ENCODE peak calls at places on chromosomes 13 and 19, in four cellular contexts. N is RWPE1, U is astrocyte of the hippocampus, Z is memory B cell. H is an unnamed sample.

GRCh38 chr13:33204130-33204927 is 81.2 kb downstream of the STARD13 start:
- DNase-seq in U (peak), Z (no peak), N (no peak), H (no peak)

GRCh38 chr19:35353635-35354034 is 4.6 kb upstream of the FFAR3 start:
- DNase-seq in N (no peak), U (no peak), Z (no peak), H (no peak)

GRCh38 chr19:41690801-41691065 is 2.7 kb upstream of the CEACAM7 start:
- DNase-seq in U (no peak), N (no peak), Z (no peak), H (no peak)

GRCh38 chr19:32718286-32718685 is 1.3 kb upstream of the TDRD12 start:
- DNase-seq in Z (no peak), N (no peak), U (no peak), H (no peak)

GRCh38 chr13:27006519-27007161 is 165.0 kb downstream of the USP12 start:
- DNase-seq in N (no peak), U (peak), Z (no peak), H (no peak)

GRCh38 chr13:49351871-49352270 is 92.0 kb downstream of the CAB39L start:
- DNase-seq in Z (no peak), U (no peak), N (no peak), H (no peak)

GRCh38 chr13:111387026-111387871 is 66.8 kb downstream of the TEX29 start:
- DNase-seq in U (no peak), Z (no peak), N (no peak), H (no peak)

GRCh38 chr13:44767257-44767656 is 191.1 kb upstream of the TSC22D1 start:
- DNase-seq in Z (no peak), N (no peak), U (no peak), H (no peak)

GRCh38 chr13:39107484-39108040 is 69.3 kb downstream of the NHLRC3 start:
- DNase-seq in U (no peak), Z (no peak), N (no peak), H (no peak)

GRCh38 chr13:99686157-99686572 is 184.9 kb downstream of the TM9SF2 start:
- DNase-seq in N (no peak), U (peak), Z (no peak), H (no peak)

GRCh38 chr19:5451494-5451893 is 3.7 kb upstream of the ZNRF4 start:
- DNase-seq in Z (no peak), U (no peak), N (no peak), H (no peak)

GRCh38 chr19:1577929-1578618 is 9.9 kb upstream of the MEX3D start:
- DNase-seq in U (no peak), N (no peak), Z (no peak), H (no peak)

GRCh38 chr13:32594339-32594738 is 8.1 kb downstream of the PDS5B start:
- DNase-seq in U (peak), Z (no peak), N (no peak), H (no peak)

GRCh38 chr13:68051910-68052309 is 821.8 kb upstream of the PCDH9 start:
- DNase-seq in Z (no peak), U (no peak), N (no peak), H (no peak)

GRCh38 chr19:42122691-42123607 is 9.3 kb downstream of the POU2F2 start:
- DNase-seq in U (no peak), Z (no peak), N (no peak), H (no peak)

GRCh38 chr19:5113101-5113557 is 144.2 kb downstream of the KDM4B start:
- DNase-seq in U (peak), N (no peak), Z (no peak), H (no peak)

GRCh38 chr19:38304352-38304865 is 358 bp downstream of the C19orf33 start:
- DNase-seq in N (no peak), U (no peak), Z (no peak), H (no peak)

GRCh38 chr19:23784274-23784673 is 25.6 kb upstream of the ZNF681 start:
- DNase-seq in U (no peak), Z (no peak), N (no peak), H (no peak)

GRCh38 chr19:19615086-19615485 is 3.4 kb downstream of the PBX4 start:
- DNase-seq in Z (no peak), N (no peak), U (no peak), H (no peak)

GRCh38 chr19:2207991-2208860 is 27.9 kb downstream of the PLEKHJ1 start:
- DNase-seq in U (peak), N (no peak), Z (peak), H (no peak)

GRCh38 chr19:2625434-2625833 is 77.1 kb downstream of the GNG7 start:
- DNase-seq in Z (no peak), N (no peak), U (no peak), H (no peak)

GRCh38 chr13:30895773-30896172 is 10.3 kb upstream of the MEDAG start:
- DNase-seq in N (peak), Z (no peak), U (peak), H (no peak)

GRCh38 chr19:47427241-47428176 is 8.2 kb upstream of the MEIS3 start:
- DNase-seq in N (peak), U (peak), Z (peak), H (peak)

GRCh38 chr13:30737511-30738342 is 2.4 kb downstream of the ALOX5AP start:
- DNase-seq in U (no peak), Z (no peak), N (no peak), H (no peak)

GRCh38 chr13:97653741-97654140 is 219.8 kb downstream of the RAP2A start:
- DNase-seq in U (no peak), Z (no peak), N (no peak), H (no peak)